ENCODE peak calls at places on chromosomes 4 and X, in four cellular contexts. Z is sciatic nerve; I is NCI-H1930; H is activated CD4-positive, alpha-beta memory T cell treated with anti-CD3 and anti-CD28 coated beads, Interleukin-2, amount 10 ng/mL, durations not matched to agents 7 days and 5 days. B is an unnamed sample.

GRCh38 chr4:165425629-165426028 is 46.8 kb downstream of the CPE start:
- DNase-seq in Z (no peak), H (no peak), I (no peak), B (no peak)

GRCh38 chr4:52250124-52250523 is 199.0 kb downstream of the SPATA18 start:
- DNase-seq in H (no peak), Z (peak), I (no peak), B (no peak)

GRCh38 chrX:352181-352580 is 33.6 kb upstream of the GTPBP6 start:
- DNase-seq in Z (no peak), I (no peak), H (no peak), B (no peak)

GRCh38 chrX:10966057-10966456 is 145.1 kb upstream of the HCCS start:
- DNase-seq in Z (no peak), H (no peak), I (no peak), B (no peak)

GRCh38 chr4:154189346-154189745 is 302.3 kb downstream of the DCHS2 start:
- DNase-seq in Z (no peak), I (no peak), H (no peak), B (no peak)

GRCh38 chr4:128635141-128635911 is 174.2 kb upstream of the JADE1 start:
- DNase-seq in H (no peak), I (no peak), Z (no peak), B (no peak)

GRCh38 chr4:83767017-83767541 is 231.2 kb downstream of the GPAT3 start:
- DNase-seq in I (peak), H (no peak), Z (no peak), B (no peak)

GRCh38 chrX:40207626-40208025 is 109.9 kb upstream of the BCOR start:
- DNase-seq in I (no peak), H (peak), Z (no peak), B (no peak)

GRCh38 chr4:101238706-101239105 is 108.6 kb downstream of the PPP3CA start:
- DNase-seq in H (no peak), Z (no peak), I (no peak), B (no peak)

GRCh38 chrX:13268874-13269273 is 51.0 kb downstream of the ATXN3L start:
- DNase-seq in H (no peak), I (no peak), Z (no peak), B (no peak)

GRCh38 chr4:152950402-152951274 is 14.5 kb downstream of the FHDC1 start:
- DNase-seq in H (no peak), I (no peak), Z (no peak), B (no peak)

GRCh38 chrX:41737065-41737464 is 13.1 kb downstream of the GPR82 start:
- DNase-seq in Z (no peak), I (no peak), H (peak), B (no peak)

GRCh38 chr4:1381181-1381621 is 25.0 kb downstream of the NKX1-1 start:
- DNase-seq in I (no peak), Z (peak), H (no peak), B (no peak)

GRCh38 chr4:153651041-153651960 is 32.8 kb upstream of the TLR2 start:
- DNase-seq in Z (no peak), H (peak), I (no peak), B (no peak)

GRCh38 chr4:184237612-184238011 is 19.9 kb upstream of the ENPP6 start:
- DNase-seq in I (no peak), Z (no peak), H (peak), B (no peak)

GRCh38 chr4:153438916-153439756 is 27.0 kb upstream of the TMEM131L start:
- DNase-seq in H (peak), Z (no peak), I (no peak), B (no peak)

GRCh38 chrX:13489451-13489850 is 80.0 kb upstream of the EGFL6 start:
- DNase-seq in H (no peak), Z (peak), I (no peak), B (no peak)

GRCh38 chrX:133249659-133250058 is 31.5 kb upstream of the TFDP3 start:
- DNase-seq in Z (no peak), H (no peak), I (no peak), B (no peak)

GRCh38 chr4:2241003-2241402 is 918 bp downstream of the HAUS3 start:
- DNase-seq in H (peak), Z (no peak), I (no peak), B (no peak)

GRCh38 chr4:6960154-6960553 is 50.5 kb downstream of the TBC1D14 start:
- DNase-seq in H (no peak), I (no peak), Z (no peak), B (no peak)

GRCh38 chrX:51281758-51282318 is 50.8 kb upstream of the NUDT10 start:
- DNase-seq in I (no peak), H (no peak), Z (no peak), B (no peak)

GRCh38 chrX:37468111-37468739 is 103.2 kb upstream of the LANCL3 start:
- DNase-seq in H (no peak), I (no peak), Z (no peak), B (no peak)

GRCh38 chr4:39036172-39036571 is 4.0 kb upstream of the TMEM156 start:
- DNase-seq in H (no peak), Z (no peak), I (no peak), B (no peak)

GRCh38 chr4:104064650-104065577 is 345.1 kb upstream of the TACR3 start:
- DNase-seq in I (no peak), Z (peak), H (no peak), B (peak)

GRCh38 chrX:40015693-40016092 is 82.1 kb downstream of the BCOR start:
- DNase-seq in Z (no peak), I (no peak), H (no peak), B (no peak)

GRCh38 chrX:150291014-150291413 is 72.1 kb upstream of the MAMLD1 start:
- DNase-seq in H (no peak), I (no peak), Z (peak), B (no peak)